ENCODE peak calls at places on chromosomes 6 and 20, in five cellular contexts. E is body of pancreas; J is CD8-positive, alpha-beta T cell; M is heart left ventricle; A is GM23338. Q is an unnamed sample.
A peak's percentile ranks its signal among the peaks of the same experiment; 100 is the strongest.

GRCh38 chr20:37886851-37887297 is 16.1 kb upstream of the VSTM2L start:
- DNase-seq in E (no peak), J (no peak), M (peak; percentile 89), A (no peak), Q (no peak)

GRCh38 chr6:56356431-56356830 is 109.1 kb upstream of the COL21A1 start:
- DNase-seq in E (no peak), J (no peak), M (no peak), A (peak; percentile 21), Q (peak; percentile 29)

GRCh38 chr6:116008470-116009229 is 52.0 kb downstream of the FRK start:
- DNase-seq in E (no peak), J (no peak), M (peak; percentile 33), A (no peak), Q (peak; percentile 54)

GRCh38 chr6:48069280-48069679 is 41.7 kb downstream of the PTCHD4 start:
- DNase-seq in E (no peak), J (no peak), M (no peak), A (peak; percentile 43), Q (no peak)

GRCh38 chr6:128822271-128822670 is 60.7 kb upstream of the LAMA2 start:
- DNase-seq in E (no peak), J (no peak), M (peak; percentile 52), A (no peak), Q (peak; percentile 20)

GRCh38 chr6:152648090-152648489 is 10.9 kb upstream of the SYNE1 start:
- DNase-seq in E (no peak), J (no peak), M (no peak), A (no peak), Q (no peak)

GRCh38 chr6:2877960-2878359 is 25.1 kb downstream of the SERPINB9 start:
- DNase-seq in E (no peak), J (peak; percentile 29), M (no peak), A (no peak), Q (peak; percentile 10)

GRCh38 chr6:11796819-11797218 is 18.2 kb upstream of the ADTRP start:
- DNase-seq in E (no peak), J (no peak), M (no peak), A (no peak), Q (no peak)

GRCh38 chr6:111922454-111923297 is 49.4 kb upstream of the FYN start:
- DNase-seq in E (no peak), J (no peak), M (no peak), A (no peak), Q (peak; percentile 71)

GRCh38 chr6:151610336-151610735 is 116.5 kb downstream of the CCDC170 start:
- DNase-seq in E (no peak), J (no peak), M (no peak), A (no peak), Q (no peak)

GRCh38 chr6:3660473-3660872 is 91.0 kb downstream of the PXDC1 start:
- DNase-seq in E (no peak), J (no peak), M (no peak), A (no peak), Q (no peak)

GRCh38 chr20:61640171-61640570 is 388.1 kb downstream of the CDH4 start:
- DNase-seq in E (no peak), J (no peak), M (no peak), A (no peak), Q (no peak)

GRCh38 chr6:13046084-13046483 is 282.3 kb downstream of the TBC1D7 start:
- DNase-seq in E (no peak), J (no peak), M (no peak), A (no peak), Q (no peak)

GRCh38 chr6:27890351-27891299 is 21.6 kb downstream of the OR2B2 start:
- DNase-seq in E (no peak), J (peak; percentile 71), M (peak; percentile 48), A (peak; percentile 93), Q (peak; percentile 94)

GRCh38 chr6:12064125-12064524 is 52.0 kb downstream of the HIVEP1 start:
- DNase-seq in E (no peak), J (no peak), M (no peak), A (no peak), Q (no peak)

GRCh38 chr6:158503846-158504245 is 56.0 kb upstream of the TMEM181 start:
- DNase-seq in E (no peak), J (no peak), M (no peak), A (no peak), Q (no peak)

GRCh38 chr6:21448485-21449109 is 145.0 kb upstream of the SOX4 start:
- DNase-seq in E (no peak), J (no peak), M (no peak), A (no peak), Q (no peak)

GRCh38 chr6:1035419-1035818 is 276.5 kb upstream of the FOXQ1 start:
- DNase-seq in E (no peak), J (no peak), M (no peak), A (no peak), Q (no peak)

GRCh38 chr6:44653091-44653490 is 265.6 kb downstream of the CDC5L start:
- DNase-seq in E (no peak), J (no peak), M (no peak), A (no peak), Q (no peak)

GRCh38 chr20:50381771-50382593 is 128.2 kb upstream of the PTPN1 start:
- DNase-seq in E (no peak), J (no peak), M (no peak), A (no peak), Q (no peak)

GRCh38 chr20:17500826-17501225 is 30.4 kb downstream of the BFSP1 start:
- DNase-seq in E (no peak), J (no peak), M (no peak), A (no peak), Q (peak; percentile 66)

GRCh38 chr6:148497256-148497655 is 154.6 kb downstream of the SASH1 start:
- DNase-seq in E (no peak), J (no peak), M (no peak), A (no peak), Q (no peak)

GRCh38 chr20:4972506-4973251 is 28.6 kb downstream of the SLC23A2 start:
- DNase-seq in E (no peak), J (no peak), M (no peak), A (no peak), Q (no peak)

GRCh38 chr6:28558629-28559028 is 32.9 kb downstream of the GPX5 start:
- DNase-seq in E (no peak), J (no peak), M (no peak), A (no peak), Q (no peak)

GRCh38 chr6:106037060-106037459 is 49.1 kb upstream of the PRDM1 start:
- DNase-seq in E (no peak), J (no peak), M (no peak), A (no peak), Q (peak; percentile 84)

GRCh38 chr6:109237082-109237985 is 142.0 kb downstream of the CEP57L1 start:
- DNase-seq in E (no peak), J (no peak), M (no peak), A (no peak), Q (peak; percentile 68)

GRCh38 chr6:133114973-133115372 is 126.2 kb upstream of the EYA4 start:
- DNase-seq in E (no peak), J (no peak), M (no peak), A (no peak), Q (peak; percentile 83)

GRCh38 chr6:25556516-25556915 is 95.5 kb upstream of the SCGN start:
- DNase-seq in E (peak; percentile 78), J (peak; percentile 79), M (peak; percentile 81), A (peak; percentile 89), Q (peak; percentile 69)

GRCh38 chr20:14924433-14924832 is 587.0 kb upstream of the FLRT3 start:
- DNase-seq in E (no peak), J (no peak), M (no peak), A (no peak), Q (peak; percentile 30)

GRCh38 chr6:110338820-110339470 is 19.2 kb downstream of the METTL24 start:
- DNase-seq in E (no peak), J (no peak), M (no peak), A (no peak), Q (no peak)

GRCh38 chr6:4660377-4661321 is 115.6 kb upstream of the CDYL start:
- DNase-seq in E (no peak), J (no peak), M (peak; percentile 47), A (no peak), Q (no peak)

GRCh38 chr6:31826793-31827285 is 699 bp upstream of the HSPA1B start:
- DNase-seq in E (peak; percentile 91), J (peak; percentile 18), M (peak; percentile 92), A (peak; percentile 83), Q (no peak)

GRCh38 chr6:11682525-11682924 is 96.1 kb downstream of the ADTRP start:
- DNase-seq in E (no peak), J (no peak), M (no peak), A (no peak), Q (peak; percentile 27)

GRCh38 chr6:151070666-151071065 is 169.1 kb upstream of the AKAP12 start:
- DNase-seq in E (no peak), J (no peak), M (no peak), A (no peak), Q (no peak)

GRCh38 chr6:163308629-163309276 is 105.8 kb upstream of the QKI start:
- DNase-seq in E (no peak), J (no peak), M (no peak), A (peak; percentile 26), Q (peak; percentile 40)

GRCh38 chr20:48807586-48808381 is 20.0 kb downstream of the PREX1 start:
- DNase-seq in E (no peak), J (no peak), M (peak; percentile 82), A (no peak), Q (no peak)

GRCh38 chr6:133594551-133594950 is 294.4 kb upstream of the TCF21 start:
- DNase-seq in E (no peak), J (no peak), M (no peak), A (no peak), Q (no peak)

GRCh38 chr6:102798631-102799030 is 1405.1 kb downstream of the GRIK2 start:
- DNase-seq in E (no peak), J (no peak), M (no peak), A (peak; percentile 79), Q (no peak)

GRCh38 chr20:10481671-10482070 is 46.6 kb downstream of the SLX4IP start:
- DNase-seq in E (no peak), J (no peak), M (no peak), A (no peak), Q (no peak)

GRCh38 chr20:41098703-41099250 is 38.6 kb upstream of the PLCG1 start:
- DNase-seq in E (no peak), J (no peak), M (no peak), A (no peak), Q (no peak)
- H3K27me3 ChIP-seq in E (no peaks in the 10 kb centered on the region), J (no peaks in the 10 kb centered on the region), M (no peaks in the 10 kb centered on the region), A (no peaks in the 10 kb centered on the region), Q (no peaks in the 10 kb centered on the region)

GRCh38 chr6:35503534-35503933 is 6.7 kb upstream of the TEAD3 start:
- DNase-seq in E (no peak), J (no peak), M (no peak), A (no peak), Q (no peak)
- H3K27me3 ChIP-seq in E (no peaks in the 10 kb centered on the region), J (no peaks in the 10 kb centered on the region), M (no peaks in the 10 kb centered on the region), A (peaks cover 21% of the 10 kb centered on the region), Q (no peaks in the 10 kb centered on the region)

GRCh38 chr20:57576002-57576401 is 15.1 kb downstream of the PCK1 start:
- DNase-seq in E (no peak), J (no peak), M (no peak), A (no peak), Q (no peak)
- H3K27me3 ChIP-seq in E (no peaks in the 10 kb centered on the region), J (no peaks in the 10 kb centered on the region), M (peaks cover 6% of the 10 kb centered on the region), A (no peaks in the 10 kb centered on the region), Q (peaks cover 14% of the 10 kb centered on the region)

GRCh38 chr6:169982461-169983386 is 231.3 kb downstream of the ERMARD start:
- DNase-seq in E (no peak), J (no peak), M (no peak), A (no peak), Q (no peak)
- H3K27me3 ChIP-seq in E (no peaks in the 10 kb centered on the region), J (no peaks in the 10 kb centered on the region), M (no peaks in the 10 kb centered on the region), A (no peaks in the 10 kb centered on the region), Q (no peaks in the 10 kb centered on the region)

Q was measured in bronchial epithelial cell.